ENCODE peak calls at places on chromosome 15, in four cellular contexts. D is heart left ventricle, K is heart right ventricle, B is mammary epithelial cell. M is an unnamed sample.

GRCh38 chr15:66617137-66618090 is 51.6 kb upstream of the LCTL start:
- DNase-seq in D (peak; percentile 82), K (peak; percentile 71), B (peak; percentile 20), M (peak; percentile 69)

GRCh38 chr15:75891895-75892294 is 11.8 kb upstream of the FBXO22 start:
- DNase-seq in D (no peak), K (no peak), B (peak; percentile 70), M (no peak)

GRCh38 chr15:35393403-35393802 is 152.6 kb downstream of the DPH6 start:
- DNase-seq in D (no peak), K (no peak), B (no peak), M (no peak)

GRCh38 chr15:40941078-40941527 is 12.0 kb downstream of the DLL4 start:
- DNase-seq in D (no peak), K (no peak), B (no peak), M (no peak)

GRCh38 chr15:41811432-41812195 is 16.3 kb upstream of the JMJD7 start:
- DNase-seq in D (peak; percentile 82), K (peak; percentile 86), B (peak; percentile 60), M (peak; percentile 84)

GRCh38 chr15:32677238-32677750 is 35.8 kb downstream of the SCG5 start:
- DNase-seq in D (no peak), K (no peak), B (no peak), M (no peak)

GRCh38 chr15:32730677-32731654 is 13.2 kb downstream of the GREM1 start:
- DNase-seq in D (peak; percentile 13), K (peak; percentile 16), B (peak; percentile 24), M (no peak)

GRCh38 chr15:45179221-45179985 is 8.4 kb downstream of the SHF start:
- DNase-seq in D (no peak), K (no peak), B (peak; percentile 62), M (no peak)

GRCh38 chr15:40593130-40593529 is 919 bp upstream of the KNL1 start:
- DNase-seq in D (no peak), K (no peak), B (no peak), M (no peak)

GRCh38 chr15:60962087-60962486 is 267.0 kb downstream of the RORA start:
- DNase-seq in D (no peak), K (no peak), B (no peak), M (no peak)

GRCh38 chr15:66027268-66027806 is 158.0 kb downstream of the RAB11A start:
- DNase-seq in D (no peak), K (no peak), B (peak; percentile 60), M (no peak)

GRCh38 chr15:67897646-67898045 is 57.8 kb upstream of the RNU6-1 start:
- DNase-seq in D (no peak), K (no peak), B (no peak), M (no peak)

GRCh38 chr15:85646538-85647091 is 148.1 kb downstream of the KLHL25 start:
- DNase-seq in D (no peak), K (no peak), B (peak; percentile 37), M (no peak)

GRCh38 chr15:48481802-48482201 is 150.6 kb downstream of the DUT start:
- DNase-seq in D (no peak), K (no peak), B (no peak), M (no peak)

GRCh38 chr15:88901713-88902490 is 6.6 kb upstream of the HAPLN3 start:
- DNase-seq in D (no peak), K (no peak), B (no peak), M (no peak)

GRCh38 chr15:74869726-74870407 is 3.3 kb downstream of the SCAMP2 start:
- DNase-seq in D (peak; percentile 78), K (peak; percentile 59), B (no peak), M (peak; percentile 80)

GRCh38 chr15:70494861-70495571 is 268.3 kb downstream of the UACA start:
- DNase-seq in D (no peak), K (no peak), B (peak; percentile 94), M (no peak)

GRCh38 chr15:31338318-31338878 is 11.8 kb downstream of the KLF13 start:
- DNase-seq in D (peak; percentile 46), K (peak; percentile 54), B (no peak), M (no peak)

GRCh38 chr15:48370460-48370859 is 39.2 kb downstream of the DUT start:
- DNase-seq in D (no peak), K (no peak), B (peak; percentile 79), M (no peak)

GRCh38 chr15:74197176-74197965 is 5.2 kb downstream of the STRA6 start:
- DNase-seq in D (no peak), K (no peak), B (no peak), M (no peak)

GRCh38 chr15:57171414-57171813 is 204.9 kb upstream of the CGNL1 start:
- DNase-seq in D (no peak), K (no peak), B (no peak), M (no peak)

GRCh38 chr15:80695911-80696651 is 971 bp downstream of the ABHD17C start:
- DNase-seq in D (peak; percentile 13), K (peak; percentile 16), B (peak; percentile 58), M (peak; percentile 25)

DNA sequence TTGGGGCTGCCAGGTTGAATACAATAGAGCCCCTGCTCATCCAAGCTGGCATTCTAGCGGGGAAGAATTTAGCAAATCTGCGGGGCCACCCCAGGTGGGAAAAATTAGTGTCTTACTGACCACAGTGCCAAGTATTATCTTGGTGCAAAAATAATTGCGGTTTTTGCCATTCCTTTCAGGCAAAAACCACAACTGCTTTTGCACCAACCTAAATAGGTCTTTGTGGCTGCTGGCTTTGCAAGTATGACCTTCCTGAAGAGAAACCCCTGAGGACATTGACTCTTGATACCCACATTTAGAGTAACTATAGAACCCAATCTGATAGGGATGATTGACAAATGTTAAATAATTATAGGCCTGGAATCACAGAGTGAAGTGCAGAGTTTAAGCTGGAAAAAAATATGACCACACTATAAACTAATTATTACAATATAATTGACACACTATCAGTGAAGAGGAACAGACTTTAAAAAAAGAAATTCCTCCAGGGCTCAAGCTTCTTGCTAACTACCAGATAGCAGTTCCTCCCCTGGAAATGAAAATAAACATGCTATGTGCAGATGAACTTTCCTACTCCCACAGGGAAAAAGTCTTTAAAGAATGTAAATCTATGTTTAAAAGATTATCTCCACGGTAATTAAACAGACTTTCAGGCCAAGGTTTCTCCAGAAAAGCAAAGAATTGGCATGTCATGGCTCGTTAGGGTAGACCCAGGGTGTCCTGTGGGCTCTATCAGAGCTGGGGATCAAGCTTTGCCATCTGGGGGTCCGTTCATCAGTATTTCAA is 34.4 kb downstream of the CA12 start:
- DNase-seq in D (no peak), K (no peak), B (peak; percentile 39), M (no peak)
- H3K27me3 ChIP-seq in D (no peaks in the 10 kb centered on the region), K (no peaks in the 10 kb centered on the region), B (no peaks in the 10 kb centered on the region), M (no peaks in the 10 kb centered on the region)

GRCh38 chr15:58583171-58583908 is 151.5 kb downstream of the LIPC start:
- DNase-seq in D (no peak), K (no peak), B (no peak), M (no peak)
- TF ChIP-seq CTCF in D (no peak), K (no peak), B (no peak), M (no peak)

GRCh38 chr15:77333166-77333565 is 86.7 kb downstream of the PEAK1 start:
- DNase-seq in D (no peak), K (no peak), B (no peak), M (no peak)

GRCh38 chr15:77327168-77327567 is 92.7 kb downstream of the PEAK1 start:
- DNase-seq in D (no peak), K (no peak), B (no peak), M (no peak)

GRCh38 chr15:77329202-77329601 is 90.7 kb downstream of the PEAK1 start:
- DNase-seq in D (no peak), K (no peak), B (no peak), M (no peak)

GRCh38 chr15:77327844-77328529 is 91.9 kb downstream of the PEAK1 start:
- DNase-seq in D (no peak), K (no peak), B (no peak), M (no peak)
- H3K27me3 ChIP-seq in D (no peaks in the 10 kb centered on the region), K (no peaks in the 10 kb centered on the region), B (no peaks in the 10 kb centered on the region), M (no peaks in the 10 kb centered on the region)

GRCh38 chr15:49848824-49849209 is 228.0 kb downstream of the DTWD1 start:
- DNase-seq in D (no peak), K (no peak), B (no peak), M (no peak)
- TF ChIP-seq CTCF in D (no peak), K (no peak), B (no peak), M (no peak)

M was measured in left ventricle myocardium inferior.